ENCODE peak calls at places on chromosome 12, in nine cellular contexts. One of them, this sample, is unnamed. For H3K9me3, the result is how much of the 10 kb centered on the place peaks cover.

GRCh38 chr12:2294651-2295475 is 242.1 kb downstream of the CACNA1C start:
- DNase-seq in cardiac muscle cell: no peak
- DNase-seq in A549: no peak
- DNase-seq in gastrocnemius medialis: peak
- DNase-seq in neural progenitor cell: no peak
- DNase-seq in uterus: peak
- DNase-seq in fibroblast of lung: peak
- DNase-seq in hepatocyte: peak
- DNase-seq in lung: peak
- DNase-seq in this sample: no peak

GRCh38 chr12:77855548-77855947 is 24.9 kb downstream of the NAV3 start:
- DNase-seq in lung: no peak
- DNase-seq in gastrocnemius medialis: no peak
- DNase-seq in hepatocyte: no peak
- DNase-seq in fibroblast of lung: peak
- DNase-seq in cardiac muscle cell: no peak
- DNase-seq in uterus: no peak
- DNase-seq in A549: no peak
- DNase-seq in neural progenitor cell: no peak
- DNase-seq in this sample: peak

GRCh38 chr12:123761841-123762714 is at the start of gene DNAH10:
- DNase-seq in uterus: no peak
- DNase-seq in cardiac muscle cell: peak
- DNase-seq in fibroblast of lung: peak
- DNase-seq in A549: no peak
- DNase-seq in neural progenitor cell: peak
- DNase-seq in gastrocnemius medialis: no peak
- DNase-seq in lung: peak
- DNase-seq in hepatocyte: peak
- DNase-seq in this sample: no peak

GRCh38 chr12:9784326-9784725 is 23.6 kb upstream of the CD69 start:
- DNase-seq in A549: no peak
- DNase-seq in neural progenitor cell: no peak
- DNase-seq in fibroblast of lung: no peak
- DNase-seq in hepatocyte: no peak
- DNase-seq in cardiac muscle cell: no peak
- DNase-seq in uterus: no peak
- DNase-seq in gastrocnemius medialis: no peak
- DNase-seq in lung: no peak
- DNase-seq in this sample: no peak

GRCh38 chr12:24948816-24949722 is at the start of gene BCAT1:
- DNase-seq in neural progenitor cell: peak
- DNase-seq in uterus: peak
- DNase-seq in hepatocyte: peak
- DNase-seq in gastrocnemius medialis: peak
- DNase-seq in fibroblast of lung: peak
- DNase-seq in A549: peak
- DNase-seq in cardiac muscle cell: peak
- DNase-seq in lung: peak
- DNase-seq in this sample: peak

GRCh38 chr12:51678086-51678724 is 87.2 kb downstream of the SCN8A start:
- DNase-seq in A549: peak
- DNase-seq in uterus: no peak
- DNase-seq in fibroblast of lung: peak
- DNase-seq in cardiac muscle cell: peak
- DNase-seq in hepatocyte: peak
- DNase-seq in neural progenitor cell: peak
- DNase-seq in lung: no peak
- DNase-seq in gastrocnemius medialis: no peak
- DNase-seq in this sample: peak

GRCh38 chr12:26287666-26288408 is 92.5 kb downstream of the SSPN start:
- DNase-seq in neural progenitor cell: no peak
- DNase-seq in fibroblast of lung: peak
- DNase-seq in uterus: peak
- DNase-seq in hepatocyte: no peak
- DNase-seq in gastrocnemius medialis: peak
- DNase-seq in cardiac muscle cell: no peak
- DNase-seq in A549: no peak
- DNase-seq in lung: no peak
- DNase-seq in this sample: peak

GRCh38 chr12:50924439-50925341 is 27.7 kb upstream of the HIGD1C start:
- DNase-seq in uterus: peak
- DNase-seq in A549: peak
- DNase-seq in lung: peak
- DNase-seq in neural progenitor cell: peak
- DNase-seq in gastrocnemius medialis: peak
- DNase-seq in fibroblast of lung: peak
- DNase-seq in cardiac muscle cell: peak
- DNase-seq in hepatocyte: peak
- DNase-seq in this sample: peak

GRCh38 chr12:121277367-121277744 is 19.2 kb downstream of the CAMKK2 start:
- DNase-seq in lung: no peak
- DNase-seq in neural progenitor cell: no peak
- DNase-seq in A549: no peak
- DNase-seq in cardiac muscle cell: no peak
- DNase-seq in fibroblast of lung: no peak
- DNase-seq in hepatocyte: no peak
- DNase-seq in uterus: no peak
- DNase-seq in gastrocnemius medialis: no peak
- DNase-seq in this sample: no peak

GRCh38 chr12:6919588-6919987 is 5.2 kb downstream of the ENO2 start:
- DNase-seq in lung: no peak
- DNase-seq in neural progenitor cell: no peak
- DNase-seq in uterus: no peak
- DNase-seq in hepatocyte: no peak
- DNase-seq in gastrocnemius medialis: no peak
- DNase-seq in A549: no peak
- DNase-seq in cardiac muscle cell: no peak
- DNase-seq in fibroblast of lung: no peak
- DNase-seq in this sample: no peak

GRCh38 chr12:104846056-104846762 is 111.9 kb downstream of the SLC41A2 start:
- DNase-seq in cardiac muscle cell: no peak
- DNase-seq in lung: no peak
- DNase-seq in uterus: no peak
- DNase-seq in neural progenitor cell: no peak
- DNase-seq in gastrocnemius medialis: no peak
- DNase-seq in fibroblast of lung: no peak
- DNase-seq in A549: no peak
- DNase-seq in hepatocyte: no peak
- DNase-seq in this sample: no peak

GRCh38 chr12:24600559-24600958 is 348.3 kb downstream of the BCAT1 start:
- DNase-seq in lung: no peak
- DNase-seq in uterus: no peak
- DNase-seq in gastrocnemius medialis: no peak
- DNase-seq in fibroblast of lung: no peak
- DNase-seq in hepatocyte: no peak
- DNase-seq in neural progenitor cell: no peak
- DNase-seq in A549: no peak
- DNase-seq in cardiac muscle cell: no peak
- DNase-seq in this sample: no peak

GRCh38 chr12:66647034-66647691 is 31.7 kb downstream of the GRIP1 start:
- DNase-seq in uterus: no peak
- DNase-seq in neural progenitor cell: no peak
- DNase-seq in lung: no peak
- DNase-seq in A549: no peak
- DNase-seq in fibroblast of lung: peak
- DNase-seq in hepatocyte: no peak
- DNase-seq in gastrocnemius medialis: no peak
- DNase-seq in cardiac muscle cell: no peak
- DNase-seq in this sample: peak

GRCh38 chr12:69524331-69524630 is 54.1 kb downstream of the FRS2 start:
- DNase-seq in uterus: no peak
- DNase-seq in fibroblast of lung: no peak
- DNase-seq in cardiac muscle cell: no peak
- DNase-seq in neural progenitor cell: no peak
- DNase-seq in A549: no peak
- DNase-seq in gastrocnemius medialis: no peak
- DNase-seq in hepatocyte: no peak
- DNase-seq in lung: no peak
- DNase-seq in this sample: no peak

GRCh38 chr12:2334291-2335088 is 281.7 kb downstream of the CACNA1C start:
- DNase-seq in cardiac muscle cell: no peak
- DNase-seq in A549: no peak
- DNase-seq in lung: no peak
- DNase-seq in hepatocyte: no peak
- DNase-seq in gastrocnemius medialis: no peak
- DNase-seq in neural progenitor cell: no peak
- DNase-seq in fibroblast of lung: no peak
- DNase-seq in uterus: no peak
- DNase-seq in this sample: no peak

GRCh38 chr12:15931590-15932053 is 20.5 kb downstream of the DERA start:
- DNase-seq in cardiac muscle cell: no peak
- DNase-seq in hepatocyte: no peak
- DNase-seq in gastrocnemius medialis: no peak
- DNase-seq in fibroblast of lung: no peak
- DNase-seq in lung: no peak
- DNase-seq in neural progenitor cell: no peak
- DNase-seq in A549: peak
- DNase-seq in uterus: no peak
- DNase-seq in this sample: no peak

DNA sequence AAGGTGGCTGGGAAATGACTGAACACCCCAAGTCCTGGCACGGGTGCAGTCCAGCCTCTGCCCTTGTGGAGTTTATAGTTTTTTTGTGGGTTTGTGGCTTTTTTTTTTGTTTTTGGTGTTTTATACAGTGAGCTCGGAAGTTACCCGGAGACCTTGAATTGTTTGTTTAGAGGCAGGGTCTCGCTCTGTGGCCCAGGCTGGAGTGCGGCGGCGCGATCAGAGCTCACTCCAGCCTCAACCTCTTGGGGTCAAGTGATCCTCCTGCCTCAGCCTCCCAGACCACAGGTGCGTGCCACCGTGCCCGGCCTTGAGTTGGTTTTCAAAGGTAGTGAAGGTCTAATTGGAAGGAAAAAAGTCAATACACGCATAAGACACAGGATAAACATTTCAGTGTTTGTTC is 879 bp upstream of the ANHX start:
- DNase-seq in gastrocnemius medialis: no peak
- DNase-seq in neural progenitor cell: no peak
- DNase-seq in uterus: no peak
- DNase-seq in cardiac muscle cell: no peak
- DNase-seq in fibroblast of lung: no peak
- DNase-seq in A549: no peak
- DNase-seq in hepatocyte: no peak
- DNase-seq in lung: peak
- DNase-seq in this sample: no peak
- H3K9me3 ChIP-seq in gastrocnemius medialis: under half
- H3K9me3 ChIP-seq in neural progenitor cell: under half
- H3K9me3 ChIP-seq in uterus: under half
- H3K9me3 ChIP-seq in cardiac muscle cell: under half
- H3K9me3 ChIP-seq in fibroblast of lung: under half
- H3K9me3 ChIP-seq in A549: half or more
- H3K9me3 ChIP-seq in hepatocyte: under half
- H3K9me3 ChIP-seq in lung: under half
- H3K9me3 ChIP-seq in this sample: under half

GRCh38 chr12:3697311-3697870 is 55.5 kb downstream of the CRACR2A start:
- DNase-seq in cardiac muscle cell: no peak
- DNase-seq in gastrocnemius medialis: peak
- DNase-seq in A549: no peak
- DNase-seq in lung: no peak
- DNase-seq in uterus: no peak
- DNase-seq in hepatocyte: no peak
- DNase-seq in neural progenitor cell: no peak
- DNase-seq in fibroblast of lung: peak
- DNase-seq in this sample: no peak

GRCh38 chr12:3694673-3695072 is 58.2 kb downstream of the CRACR2A start:
- DNase-seq in gastrocnemius medialis: no peak
- DNase-seq in A549: no peak
- DNase-seq in fibroblast of lung: no peak
- DNase-seq in neural progenitor cell: no peak
- DNase-seq in hepatocyte: no peak
- DNase-seq in uterus: no peak
- DNase-seq in lung: no peak
- DNase-seq in cardiac muscle cell: no peak
- DNase-seq in this sample: no peak

GRCh38 chr12:3698218-3698974 is 54.5 kb downstream of the CRACR2A start:
- DNase-seq in hepatocyte: no peak
- DNase-seq in A549: peak
- DNase-seq in cardiac muscle cell: no peak
- DNase-seq in lung: no peak
- DNase-seq in neural progenitor cell: peak
- DNase-seq in fibroblast of lung: peak
- DNase-seq in gastrocnemius medialis: peak
- DNase-seq in uterus: no peak
- DNase-seq in this sample: peak

DNA sequence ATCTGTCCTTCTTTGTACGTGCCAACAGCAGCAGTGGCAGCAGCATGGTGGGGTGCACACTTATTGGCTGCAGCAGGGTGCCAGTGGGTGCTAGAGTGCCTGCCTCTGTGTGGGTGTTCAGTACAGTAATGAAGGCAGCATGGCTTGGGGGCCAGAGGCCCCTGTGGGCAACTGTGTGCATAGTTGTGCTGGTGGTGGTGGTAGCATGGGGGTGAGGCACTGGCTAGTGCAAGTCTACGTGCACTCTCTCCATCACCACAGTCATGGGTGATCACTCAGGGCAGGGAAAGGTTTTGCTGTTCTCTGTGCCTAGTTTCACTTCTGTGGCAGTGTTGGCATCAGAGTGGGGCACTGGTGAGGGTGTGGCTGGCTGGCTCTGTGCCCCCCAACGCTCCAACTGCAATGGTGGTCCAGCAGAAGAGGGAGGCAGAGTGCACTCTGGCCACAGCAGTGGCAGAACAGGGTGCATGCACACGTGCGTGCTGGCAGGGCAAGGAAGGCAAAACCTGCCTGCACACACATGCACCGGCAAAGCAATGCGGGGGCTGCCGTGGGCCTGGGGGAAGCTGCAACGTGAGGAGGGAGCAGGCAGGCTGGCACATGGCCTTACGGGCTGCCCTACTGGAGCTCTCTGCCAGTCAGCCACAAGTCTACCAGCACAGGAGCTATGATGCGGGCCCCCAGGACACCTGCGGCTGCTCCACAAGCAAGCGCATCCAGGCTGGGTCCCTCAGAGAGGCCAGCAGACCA is 60.1 kb downstream of the CRACR2A start:
- DNase-seq in cardiac muscle cell: no peak
- DNase-seq in hepatocyte: no peak
- DNase-seq in gastrocnemius medialis: no peak
- DNase-seq in fibroblast of lung: no peak
- DNase-seq in uterus: no peak
- DNase-seq in A549: no peak
- DNase-seq in lung: no peak
- DNase-seq in neural progenitor cell: no peak
- DNase-seq in this sample: no peak
- H3K9me3 ChIP-seq in cardiac muscle cell: under half
- H3K9me3 ChIP-seq in hepatocyte: under half
- H3K9me3 ChIP-seq in gastrocnemius medialis: under half
- H3K9me3 ChIP-seq in fibroblast of lung: under half
- H3K9me3 ChIP-seq in uterus: under half
- H3K9me3 ChIP-seq in A549: under half
- H3K9me3 ChIP-seq in lung: under half
- H3K9me3 ChIP-seq in neural progenitor cell: under half
- H3K9me3 ChIP-seq in this sample: under half

GRCh38 chr12:129790930-129791329 is 112.9 kb downstream of the TMEM132D start:
- DNase-seq in A549: no peak
- DNase-seq in neural progenitor cell: no peak
- DNase-seq in hepatocyte: no peak
- DNase-seq in lung: no peak
- DNase-seq in cardiac muscle cell: no peak
- DNase-seq in uterus: no peak
- DNase-seq in fibroblast of lung: no peak
- DNase-seq in gastrocnemius medialis: no peak
- DNase-seq in this sample: no peak
- H3K9me3 ChIP-seq in A549: under half
- H3K9me3 ChIP-seq in neural progenitor cell: under half
- H3K9me3 ChIP-seq in hepatocyte: under half
- H3K9me3 ChIP-seq in lung: under half
- H3K9me3 ChIP-seq in cardiac muscle cell: under half
- H3K9me3 ChIP-seq in uterus: under half
- H3K9me3 ChIP-seq in fibroblast of lung: under half
- H3K9me3 ChIP-seq in gastrocnemius medialis: under half
- H3K9me3 ChIP-seq in this sample: under half

GRCh38 chr12:88707800-88708199 is 127.5 kb upstream of the KITLG start:
- DNase-seq in uterus: no peak
- DNase-seq in lung: no peak
- DNase-seq in neural progenitor cell: no peak
- DNase-seq in A549: no peak
- DNase-seq in cardiac muscle cell: no peak
- DNase-seq in gastrocnemius medialis: no peak
- DNase-seq in fibroblast of lung: no peak
- DNase-seq in hepatocyte: no peak
- DNase-seq in this sample: no peak
- H3K9me3 ChIP-seq in uterus: under half
- H3K9me3 ChIP-seq in lung: under half
- H3K9me3 ChIP-seq in neural progenitor cell: under half
- H3K9me3 ChIP-seq in A549: under half
- H3K9me3 ChIP-seq in cardiac muscle cell: under half
- H3K9me3 ChIP-seq in gastrocnemius medialis: under half
- H3K9me3 ChIP-seq in fibroblast of lung: under half
- H3K9me3 ChIP-seq in hepatocyte: under half
- H3K9me3 ChIP-seq in this sample: under half

This sample was measured in MG63.